ENCODE peak calls at places on chromosomes 4 and X, in four cellular contexts. One of them, this sample, is unnamed.

GRCh38 chr4:172809319-172809718 is 359.3 kb upstream of the GALNT7 start:
- DNase-seq in foreskin melanocyte: no peak
- DNase-seq in aorta: no peak
- DNase-seq in activated CD4-positive, alpha-beta T cell treated with anti-CD3 and anti-CD28 coated beads, Interleukin-2, amount 10 ng/mL, durations not matched to agents 7 days and 5 days: no peak
- DNase-seq in this sample: no peak

GRCh38 chr4:768995-769394 is 56.9 kb downstream of the CPLX1 start:
- DNase-seq in foreskin melanocyte: peak
- DNase-seq in aorta: peak
- DNase-seq in activated CD4-positive, alpha-beta T cell treated with anti-CD3 and anti-CD28 coated beads, Interleukin-2, amount 10 ng/mL, durations not matched to agents 7 days and 5 days: no peak
- DNase-seq in this sample: no peak

GRCh38 chrX:9597361-9598035 is 132.6 kb downstream of the TBL1X start:
- DNase-seq in foreskin melanocyte: no peak
- DNase-seq in aorta: no peak
- DNase-seq in activated CD4-positive, alpha-beta T cell treated with anti-CD3 and anti-CD28 coated beads, Interleukin-2, amount 10 ng/mL, durations not matched to agents 7 days and 5 days: no peak
- DNase-seq in this sample: no peak

GRCh38 chr4:63275491-63275890 is 1133.8 kb downstream of the TECRL start:
- DNase-seq in activated CD4-positive, alpha-beta T cell treated with anti-CD3 and anti-CD28 coated beads, Interleukin-2, amount 10 ng/mL, durations not matched to agents 7 days and 5 days: no peak
- DNase-seq in foreskin melanocyte: no peak
- DNase-seq in aorta: peak
- DNase-seq in this sample: no peak

GRCh38 chrX:118961866-118962560 is 12.4 kb upstream of the LONRF3 start:
- DNase-seq in foreskin melanocyte: no peak
- DNase-seq in aorta: no peak
- DNase-seq in activated CD4-positive, alpha-beta T cell treated with anti-CD3 and anti-CD28 coated beads, Interleukin-2, amount 10 ng/mL, durations not matched to agents 7 days and 5 days: no peak
- DNase-seq in this sample: no peak

GRCh38 chr4:73453701-73454005 is 17.6 kb downstream of the AFP start:
- DNase-seq in foreskin melanocyte: no peak
- DNase-seq in activated CD4-positive, alpha-beta T cell treated with anti-CD3 and anti-CD28 coated beads, Interleukin-2, amount 10 ng/mL, durations not matched to agents 7 days and 5 days: no peak
- DNase-seq in aorta: no peak
- DNase-seq in this sample: no peak

GRCh38 chrX:39869846-39870601 is 227.7 kb downstream of the BCOR start:
- DNase-seq in foreskin melanocyte: no peak
- DNase-seq in aorta: no peak
- DNase-seq in activated CD4-positive, alpha-beta T cell treated with anti-CD3 and anti-CD28 coated beads, Interleukin-2, amount 10 ng/mL, durations not matched to agents 7 days and 5 days: peak
- DNase-seq in this sample: no peak

GRCh38 chr4:134470544-134470943 is 269.0 kb upstream of the PABPC4L start:
- DNase-seq in foreskin melanocyte: peak
- DNase-seq in activated CD4-positive, alpha-beta T cell treated with anti-CD3 and anti-CD28 coated beads, Interleukin-2, amount 10 ng/mL, durations not matched to agents 7 days and 5 days: no peak
- DNase-seq in aorta: no peak
- DNase-seq in this sample: peak

GRCh38 chr4:14857475-14857874 is 144.8 kb upstream of the CPEB2 start:
- DNase-seq in foreskin melanocyte: no peak
- DNase-seq in aorta: no peak
- DNase-seq in activated CD4-positive, alpha-beta T cell treated with anti-CD3 and anti-CD28 coated beads, Interleukin-2, amount 10 ng/mL, durations not matched to agents 7 days and 5 days: no peak
- DNase-seq in this sample: no peak

GRCh38 chr4:148444296-148445070 is 2.3 kb upstream of the NR3C2 start:
- DNase-seq in activated CD4-positive, alpha-beta T cell treated with anti-CD3 and anti-CD28 coated beads, Interleukin-2, amount 10 ng/mL, durations not matched to agents 7 days and 5 days: peak
- DNase-seq in foreskin melanocyte: no peak
- DNase-seq in aorta: peak
- DNase-seq in this sample: no peak

GRCh38 chr4:182711211-182711610 is 206.0 kb downstream of the DCTD start:
- DNase-seq in foreskin melanocyte: peak
- DNase-seq in activated CD4-positive, alpha-beta T cell treated with anti-CD3 and anti-CD28 coated beads, Interleukin-2, amount 10 ng/mL, durations not matched to agents 7 days and 5 days: no peak
- DNase-seq in aorta: no peak
- DNase-seq in this sample: no peak

GRCh38 chrX:103540145-103540544 is 20.9 kb upstream of the RAB40A start:
- DNase-seq in foreskin melanocyte: no peak
- DNase-seq in aorta: no peak
- DNase-seq in activated CD4-positive, alpha-beta T cell treated with anti-CD3 and anti-CD28 coated beads, Interleukin-2, amount 10 ng/mL, durations not matched to agents 7 days and 5 days: no peak
- DNase-seq in this sample: no peak

GRCh38 chr4:111483375-111484169 is 661.7 kb upstream of the FAM241A start:
- DNase-seq in aorta: peak
- DNase-seq in activated CD4-positive, alpha-beta T cell treated with anti-CD3 and anti-CD28 coated beads, Interleukin-2, amount 10 ng/mL, durations not matched to agents 7 days and 5 days: no peak
- DNase-seq in foreskin melanocyte: no peak
- DNase-seq in this sample: no peak

GRCh38 chrX:25013593-25014365 is 2.0 kb downstream of the ARX start:
- DNase-seq in foreskin melanocyte: no peak
- DNase-seq in activated CD4-positive, alpha-beta T cell treated with anti-CD3 and anti-CD28 coated beads, Interleukin-2, amount 10 ng/mL, durations not matched to agents 7 days and 5 days: no peak
- DNase-seq in aorta: no peak
- DNase-seq in this sample: no peak

GRCh38 chr4:23956601-23957364 is 66.9 kb upstream of the PPARGC1A start:
- DNase-seq in activated CD4-positive, alpha-beta T cell treated with anti-CD3 and anti-CD28 coated beads, Interleukin-2, amount 10 ng/mL, durations not matched to agents 7 days and 5 days: no peak
- DNase-seq in foreskin melanocyte: peak
- DNase-seq in aorta: no peak
- DNase-seq in this sample: no peak

GRCh38 chr4:100014616-100015015 is 64.5 kb upstream of the H2AZ1 start:
- DNase-seq in aorta: no peak
- DNase-seq in foreskin melanocyte: no peak
- DNase-seq in activated CD4-positive, alpha-beta T cell treated with anti-CD3 and anti-CD28 coated beads, Interleukin-2, amount 10 ng/mL, durations not matched to agents 7 days and 5 days: no peak
- DNase-seq in this sample: no peak